ENCODE peak calls at places on chromosome 13, in five cellular contexts. A, X, Y, D and U are unnamed samples. For H3K36me3, the result is how much of the 10 kb centered on the place peaks cover.

GRCh38 chr13:86591862-86592261 is 792.6 kb upstream of the SLITRK6 start:
- DNase-seq in X (no peak), A (peak), Y (no peak), D (no peak), U (peak)

GRCh38 chr13:52652980-52653303 is 306 bp downstream of the SUGT1 start:
- DNase-seq in D (no peak), X (no peak), A (no peak), Y (no peak), U (no peak)

GRCh38 chr13:49066856-49067255 is 91.1 kb downstream of the FNDC3A start:
- DNase-seq in X (no peak), D (no peak), Y (no peak), A (no peak), U (no peak)

GRCh38 chr13:36157475-36157874 is 26.3 kb upstream of the DCLK1 start:
- DNase-seq in Y (no peak), D (no peak), X (no peak), A (no peak), U (no peak)

GRCh38 chr13:71339736-71340135 is 527.3 kb downstream of the DACH1 start:
- DNase-seq in Y (no peak), X (no peak), A (no peak), D (no peak), U (no peak)

GRCh38 chr13:109998808-109999528 is 212.6 kb upstream of the IRS2 start:
- DNase-seq in D (no peak), X (no peak), Y (no peak), A (peak), U (peak)

GRCh38 chr13:109647046-109647445 is 139.3 kb downstream of the IRS2 start:
- DNase-seq in X (no peak), D (no peak), A (no peak), Y (no peak), U (peak)

GRCh38 chr13:29457299-29457698 is 138.2 kb downstream of the SLC7A1 start:
- DNase-seq in A (peak), X (no peak), D (no peak), Y (no peak), U (peak)

GRCh38 chr13:51723529-51723928 is 80.4 kb downstream of the DHRS12 start:
- DNase-seq in D (no peak), X (no peak), Y (no peak), A (no peak), U (no peak)

GRCh38 chr13:52411629-52412028 is 5.7 kb upstream of the THSD1 start:
- DNase-seq in D (no peak), A (peak), X (no peak), Y (no peak), U (peak)

GRCh38 chr13:45490068-45490467 is 25.3 kb downstream of the COG3 start:
- DNase-seq in X (no peak), A (no peak), D (no peak), Y (no peak), U (no peak)

GRCh38 chr13:51906581-51906980 is 44.8 kb downstream of the CCDC70 start:
- DNase-seq in X (peak), Y (peak), A (no peak), D (no peak), U (no peak)

GRCh38 chr13:94198666-94199065 is 280.8 kb downstream of the DCT start:
- DNase-seq in A (no peak), D (no peak), X (no peak), Y (no peak), U (no peak)

GRCh38 chr13:82467626-82468025 is 1414.6 kb downstream of the SLITRK1 start:
- DNase-seq in D (no peak), A (no peak), Y (no peak), X (no peak), U (peak)

GRCh38 chr13:82216165-82216564 is 1666.1 kb downstream of the SLITRK1 start:
- DNase-seq in D (no peak), X (no peak), A (no peak), Y (no peak), U (no peak)

GRCh38 chr13:101892296-101892695 is 439.8 kb downstream of the ITGBL1 start:
- DNase-seq in Y (no peak), A (no peak), D (no peak), X (no peak), U (no peak)

GRCh38 chr13:21639604-21640003 is 31.3 kb upstream of the FGF9 start:
- DNase-seq in X (no peak), D (no peak), A (no peak), Y (no peak), U (no peak)

GRCh38 chr13:27476943-27477681 is 26.7 kb upstream of the MTIF3 start:
- DNase-seq in D (no peak), X (peak), Y (no peak), A (peak), U (peak)

GRCh38 chr13:93539914-93540313 is 313.3 kb downstream of the GPC6 start:
- DNase-seq in A (no peak), X (no peak), Y (no peak), D (no peak), U (no peak)

GRCh38 chr13:71618154-71618553 is 248.8 kb downstream of the DACH1 start:
- DNase-seq in A (peak), Y (no peak), X (no peak), D (no peak), U (no peak)

GRCh38 chr13:32530841-32531253 is 7.7 kb downstream of the N4BP2L2 start:
- DNase-seq in X (no peak), D (no peak), A (peak), Y (no peak), U (no peak)

GRCh38 chr13:44703371-44703770 is 127.2 kb upstream of the TSC22D1 start:
- DNase-seq in X (no peak), A (peak), D (no peak), Y (no peak), U (peak)

GRCh38 chr13:110168999-110169933 is 137.7 kb downstream of the COL4A1 start:
- DNase-seq in A (no peak), X (no peak), D (no peak), Y (no peak), U (no peak)

GRCh38 chr13:62643007-62643483 is 1227.4 kb upstream of the PCDH20 start:
- DNase-seq in D (no peak), X (no peak), Y (no peak), A (peak), U (peak)

GRCh38 chr13:63167699-63168337 is 1752.2 kb upstream of the PCDH20 start:
- DNase-seq in X (no peak), Y (no peak), A (no peak), D (no peak), U (no peak)

GRCh38 chr13:28558126-28558525 is 63.2 kb upstream of the FLT1 start:
- DNase-seq in Y (no peak), A (peak), X (no peak), D (no peak), U (peak)

GRCh38 chr13:42396901-42397670 is 125.1 kb downstream of the AKAP11 start:
- DNase-seq in D (no peak), Y (no peak), A (no peak), X (no peak), U (peak)

GRCh38 chr13:73618275-73618865 is 515.8 kb downstream of the KLF12 start:
- DNase-seq in A (no peak), Y (peak), D (no peak), X (peak), U (peak)

GRCh38 chr13:92251815-92252214 is 853.4 kb downstream of the GPC5 start:
- DNase-seq in D (no peak), X (no peak), A (no peak), Y (no peak), U (no peak)

GRCh38 chr13:36432106-36432544 is at the start of gene CCNA1:
- DNase-seq in D (peak), A (no peak), Y (no peak), X (peak), U (no peak)

GRCh38 chr13:38686635-38687245 is at the start of gene FREM2:
- DNase-seq in A (no peak), D (peak), Y (peak), X (peak), U (peak)

GRCh38 chr13:62779146-62779545 is 1363.5 kb upstream of the PCDH20 start:
- DNase-seq in X (no peak), D (no peak), A (no peak), Y (no peak), U (no peak)

GRCh38 chr13:107124129-107124718 is 556.3 kb upstream of the ARGLU1 start:
- DNase-seq in X (no peak), Y (no peak), A (peak), D (no peak), U (peak)

GRCh38 chr13:98478134-98479129 is 98.5 kb downstream of the STK24 start:
- DNase-seq in Y (no peak), A (peak), X (no peak), D (no peak), U (no peak)
- H3K4me3 ChIP-seq in Y (no peak), A (no peak), X (no peak), D (no peak), U (no peak)

DNA sequence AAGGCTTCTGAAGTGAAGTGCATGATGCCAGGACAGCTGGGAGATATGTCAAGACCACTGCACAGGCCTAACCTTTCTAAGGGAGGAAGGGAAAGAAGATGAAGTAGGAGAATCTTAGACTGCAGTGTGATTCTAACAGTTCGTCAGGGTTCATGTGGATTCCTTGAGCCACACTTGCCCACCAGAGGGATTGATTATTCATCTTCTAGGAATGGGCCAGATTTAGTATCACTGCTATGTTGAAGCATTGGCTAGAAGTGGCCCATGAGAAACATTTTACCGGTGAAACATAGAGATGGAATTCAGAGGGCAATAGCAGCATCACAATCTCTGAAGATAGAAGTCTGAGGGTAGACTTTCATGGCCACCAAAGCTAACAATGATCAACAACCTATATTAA is 550.8 kb upstream of the SLITRK1 start:
- DNase-seq in X (no peak), A (peak), D (no peak), Y (no peak), U (no peak)
- TF ChIP-seq CTCF in X (no peak), A (no peak), D (no peak), Y (no peak), U (no peak)

GRCh38 chr13:25310891-25311290 is 9.5 kb downstream of the NUP58 start:
- DNase-seq in A (no peak), Y (no peak), D (no peak), X (no peak), U (no peak)
- H3K36me3 ChIP-seq in A (under half), Y (under half), D (half or more), X (under half), U (under half)

GRCh38 chr13:99967884-99968520 is 3.6 kb downstream of the ZIC5 start:
- DNase-seq in D (no peak), Y (no peak), X (no peak), A (no peak), U (no peak)
- H3K4me3 ChIP-seq in D (peak), Y (peak), X (no peak), A (no peak), U (no peak)